ENCODE peak calls at places on chromosomes 11 and 22, in six cellular contexts. S, A, U, G, F and I are unnamed samples.

GRCh38 chr22:20509344-20510047 is 2.1 kb downstream of the MED15 start:
- DNase-seq in S (peak), A (no peak), U (peak), G (peak), F (peak), I (peak)

GRCh38 chr11:61334434-61335354 is 1.7 kb downstream of the TKFC start:
- DNase-seq in S (no peak), A (no peak), U (no peak), G (peak), F (no peak), I (peak)

GRCh38 chr22:18044548-18045271 is 20.3 kb upstream of the MICAL3 start:
- DNase-seq in S (no peak), A (no peak), U (no peak), G (no peak), F (no peak), I (peak)

GRCh38 chr11:18081551-18081950 is 24.3 kb downstream of the SAAL1 start:
- DNase-seq in S (no peak), A (no peak), U (no peak), G (no peak), F (no peak), I (no peak)

GRCh38 chr22:46119729-46120419 is 30.5 kb upstream of the PPARA start:
- DNase-seq in S (no peak), A (no peak), U (no peak), G (no peak), F (no peak), I (peak)

GRCh38 chr11:106238704-106239360 is 161.4 kb downstream of the AASDHPPT start:
- DNase-seq in S (no peak), A (no peak), U (no peak), G (no peak), F (no peak), I (no peak)

GRCh38 chr11:95593101-95593500 is 196.5 kb downstream of the FAM76B start:
- DNase-seq in S (no peak), A (no peak), U (no peak), G (no peak), F (no peak), I (no peak)

GRCh38 chr11:27328602-27329001 is 34.4 kb downstream of the CCDC34 start:
- DNase-seq in S (no peak), A (no peak), U (no peak), G (no peak), F (no peak), I (peak)

GRCh38 chr22:17578129-17578754 is 14.9 kb downstream of the SLC25A18 start:
- DNase-seq in S (no peak), A (no peak), U (no peak), G (no peak), F (no peak), I (peak)

GRCh38 chr11:33802414-33802950 is 28.2 kb upstream of the FBXO3 start:
- DNase-seq in S (no peak), A (peak), U (no peak), G (no peak), F (peak), I (peak)

GRCh38 chr11:71998649-71999310 is at the start of gene IL18BP:
- DNase-seq in S (peak), A (no peak), U (peak), G (no peak), F (no peak), I (no peak)

GRCh38 chr22:30763815-30764686 is 69.4 kb downstream of the OSBP2 start:
- DNase-seq in S (peak), A (peak), U (peak), G (peak), F (peak), I (peak)

GRCh38 chr11:128548655-128549255 is 38.6 kb downstream of the ETS1 start:
- DNase-seq in S (peak), A (no peak), U (peak), G (peak), F (no peak), I (peak)

GRCh38 chr22:42608481-42609361 is 6.0 kb downstream of the POLDIP3 start:
- DNase-seq in S (no peak), A (peak), U (no peak), G (no peak), F (no peak), I (peak)

GRCh38 chr11:30150425-30150824 is 80.4 kb upstream of the FSHB start:
- DNase-seq in S (no peak), A (no peak), U (no peak), G (peak), F (no peak), I (no peak)

GRCh38 chr11:62835336-62835735 is 2.7 kb upstream of the TEX54 start:
- DNase-seq in S (no peak), A (no peak), U (no peak), G (no peak), F (no peak), I (no peak)

GRCh38 chr11:36792870-36793541 is 195.0 kb upstream of the RAG2 start:
- DNase-seq in S (no peak), A (no peak), U (no peak), G (no peak), F (no peak), I (no peak)

GRCh38 chr11:88208742-88209141 is 33.5 kb upstream of the RAB38 start:
- DNase-seq in S (no peak), A (no peak), U (no peak), G (no peak), F (no peak), I (peak)

GRCh38 chr11:28231475-28231874 is 123.3 kb downstream of the METTL15 start:
- DNase-seq in S (no peak), A (no peak), U (no peak), G (no peak), F (no peak), I (peak)

GRCh38 chr22:35392357-35392756 is 7.6 kb upstream of the MCM5 start:
- DNase-seq in S (peak), A (no peak), U (no peak), G (no peak), F (no peak), I (no peak)

GRCh38 chr11:69504127-69504526 is 22.7 kb downstream of the LINC01488 start:
- DNase-seq in S (no peak), A (no peak), U (no peak), G (no peak), F (no peak), I (no peak)

GRCh38 chr22:36339171-36340065 is 48.3 kb downstream of the MYH9 start:
- DNase-seq in S (no peak), A (no peak), U (peak), G (no peak), F (no peak), I (peak)

GRCh38 chr22:38479096-38479840 is 11.4 kb downstream of the KDELR3 start:
- DNase-seq in S (no peak), A (no peak), U (no peak), G (no peak), F (no peak), I (no peak)

GRCh38 chr22:20779813-20780148 is 5.9 kb downstream of the SERPIND1 start:
- DNase-seq in S (no peak), A (no peak), U (no peak), G (no peak), F (no peak), I (peak)

GRCh38 chr11:126104420-126104819 is 41.8 kb upstream of the CDON start:
- DNase-seq in S (no peak), A (peak), U (no peak), G (no peak), F (no peak), I (no peak)

GRCh38 chr22:31715157-31715778 is 34.7 kb downstream of the PRR14L start:
- DNase-seq in S (no peak), A (no peak), U (no peak), G (no peak), F (no peak), I (no peak)

GRCh38 chr11:29879560-29879959 is 137.3 kb downstream of the KCNA4 start:
- DNase-seq in S (no peak), A (no peak), U (no peak), G (no peak), F (no peak), I (no peak)

GRCh38 chr11:35190804-35191348 is 51.9 kb downstream of the CD44 start:
- DNase-seq in S (no peak), A (no peak), U (no peak), G (no peak), F (no peak), I (peak)

GRCh38 chr11:2178906-2179494 is 7.4 kb upstream of the TH start:
- DNase-seq in S (no peak), A (no peak), U (no peak), G (peak), F (no peak), I (peak)

GRCh38 chr22:42388130-42388797 is 43.9 kb downstream of the NFAM1 start:
- DNase-seq in S (no peak), A (no peak), U (no peak), G (peak), F (no peak), I (peak)

GRCh38 chr11:20249313-20249873 is 89.1 kb upstream of the DBX1 start:
- DNase-seq in S (no peak), A (no peak), U (no peak), G (no peak), F (no peak), I (no peak)

GRCh38 chr11:127620660-127621059 is 620.1 kb upstream of the KIRREL3 start:
- DNase-seq in S (no peak), A (no peak), U (no peak), G (peak), F (no peak), I (peak)